ENCODE peak calls at places on chromosomes 16 and 17, in five cellular contexts. U is PC-3, L is IMR-90, Y is HepG2, Z is endothelial cell of umbilical vein. J is an unnamed sample.

GRCh38 chr16:88568710-88569613 is 1.2 kb upstream of the ZC3H18 start:
- DNase-seq in U (no peak), L (no peak), Z (no peak), Y (no peak), J (no peak)

GRCh38 chr17:41486809-41487530 is 2.7 kb downstream of the KRT36 start:
- DNase-seq in Z (peak; percentile 28), Y (peak; percentile 42), U (no peak), L (no peak), J (peak; percentile 77)

GRCh38 chr17:42917236-42917603 is 16.6 kb downstream of the G6PC1 start:
- DNase-seq in U (no peak), Y (no peak), Z (peak; percentile 56), L (no peak), J (no peak)

GRCh38 chr17:43456661-43457361 is 27.0 kb upstream of the DHX8 start:
- DNase-seq in Y (peak; percentile 100), U (peak; percentile 12), Z (peak; percentile 42), L (peak; percentile 44), J (peak; percentile 27)

GRCh38 chr17:2683912-2684311 is 27.7 kb downstream of the CLUH start:
- DNase-seq in L (peak; percentile 75), Z (peak; percentile 19), U (peak; percentile 29), Y (no peak), J (no peak)

GRCh38 chr17:14748036-14748715 is 447.3 kb downstream of the HS3ST3B1 start:
- DNase-seq in L (no peak), Z (no peak), U (peak; percentile 88), Y (no peak), J (no peak)

GRCh38 chr17:31680126-31680525 is 178.9 kb downstream of the COPRS start:
- DNase-seq in U (no peak), Z (no peak), Y (no peak), L (no peak), J (no peak)

GRCh38 chr16:67372664-67373063 is 20.6 kb downstream of the TPPP3 start:
- DNase-seq in U (peak; percentile 42), Z (peak; percentile 40), L (peak; percentile 36), Y (no peak), J (peak; percentile 65)

GRCh38 chr16:85210423-85211169 is 98.3 kb upstream of the CIBAR2 start:
- DNase-seq in U (peak; percentile 32), Y (no peak), Z (no peak), L (peak; percentile 92), J (no peak)

GRCh38 chr16:27245276-27246231 is 23.0 kb downstream of the NSMCE1 start:
- DNase-seq in L (peak; percentile 99), Y (no peak), Z (no peak), U (peak; percentile 83), J (no peak)

GRCh38 chr16:83907111-83907510 is 8.2 kb downstream of the MLYCD start:
- DNase-seq in L (no peak), Y (no peak), U (no peak), Z (no peak), J (no peak)

GRCh38 chr16:87945351-87946042 is 5.7 kb upstream of the BANP start:
- DNase-seq in L (peak; percentile 83), Z (peak; percentile 75), U (peak; percentile 93), Y (no peak), J (peak; percentile 74)

GRCh38 chr17:67246648-67247415 is 1.8 kb upstream of the HELZ start:
- DNase-seq in U (peak; percentile 98), L (peak; percentile 60), Y (peak; percentile 97), Z (peak; percentile 28), J (no peak)

GRCh38 chr17:74429604-74430384 is 2.1 kb upstream of the GPRC5C start:
- DNase-seq in L (no peak), Z (no peak), U (peak; percentile 28), Y (peak; percentile 80), J (no peak)

GRCh38 chr16:65772134-65772732 is 594.3 kb upstream of the CDH5 start:
- DNase-seq in Y (no peak), L (no peak), Z (no peak), U (no peak), J (no peak)

GRCh38 chr17:77281024-77281903 is 140.5 kb downstream of the SEC14L1 start:
- DNase-seq in Y (peak; percentile 65), U (peak; percentile 80), Z (no peak), L (peak; percentile 29), J (no peak)
- H2AFZ ChIP-seq in Y (no peak overlapping the region), U (no peak overlapping the region), Z (peak overlapping the region; percentile 69), L (peak overlapping the region; percentile 95), J (no peak overlapping the region)

GRCh38 chr17:75837899-75838298 is 6.3 kb downstream of the UNC13D start:
- DNase-seq in U (no peak), Z (no peak), Y (no peak), L (no peak), J (no peak)

GRCh38 chr17:75840779-75841123 is 3.5 kb downstream of the UNC13D start:
- DNase-seq in Y (no peak), U (no peak), L (no peak), Z (no peak), J (no peak)

GRCh38 chr17:75839942-75840778 is 4.0 kb downstream of the UNC13D start:
- DNase-seq in Z (no peak), U (no peak), Y (no peak), L (no peak), J (no peak)

GRCh38 chr17:75836605-75837004 is 7.6 kb downstream of the UNC13D start:
- DNase-seq in L (no peak), Y (no peak), U (no peak), Z (no peak), J (no peak)

GRCh38 chr17:75838410-75838809 is 5.8 kb downstream of the UNC13D start:
- DNase-seq in Y (no peak), U (no peak), L (no peak), Z (no peak), J (no peak)
- H3K36me3 ChIP-seq in Y (peaks cover 15% of the 10 kb centered on the region), U (no peaks in the 10 kb centered on the region), L (no peaks in the 10 kb centered on the region), Z (no peaks in the 10 kb centered on the region), J (peaks cover 5% of the 10 kb centered on the region)

GRCh38 chr16:11669380-11670146 is 1.3 kb downstream of the SNN start:
- DNase-seq in Z (peak; percentile 36), U (no peak), Y (no peak), L (peak; percentile 16), J (peak; percentile 67)
- H3K4me1 ChIP-seq in Z (peaks cover 16% of the 10 kb centered on the region), U (peaks cover 4% of the 10 kb centered on the region), Y (peaks cover 63% of the 10 kb centered on the region), L (peaks cover 11% of the 10 kb centered on the region), J (peaks cover 59% of the 10 kb centered on the region)

GRCh38 chr16:73065617-73066313 is 17.8 kb upstream of the ZFHX3 start:
- DNase-seq in Z (no peak), L (no peak), U (no peak), Y (no peak), J (no peak)
- H2AFZ ChIP-seq in Z (peak overlapping the region; percentile 69), L (no peak overlapping the region), U (no peak overlapping the region), Y (no peak overlapping the region), J (no peak overlapping the region)

DNA sequence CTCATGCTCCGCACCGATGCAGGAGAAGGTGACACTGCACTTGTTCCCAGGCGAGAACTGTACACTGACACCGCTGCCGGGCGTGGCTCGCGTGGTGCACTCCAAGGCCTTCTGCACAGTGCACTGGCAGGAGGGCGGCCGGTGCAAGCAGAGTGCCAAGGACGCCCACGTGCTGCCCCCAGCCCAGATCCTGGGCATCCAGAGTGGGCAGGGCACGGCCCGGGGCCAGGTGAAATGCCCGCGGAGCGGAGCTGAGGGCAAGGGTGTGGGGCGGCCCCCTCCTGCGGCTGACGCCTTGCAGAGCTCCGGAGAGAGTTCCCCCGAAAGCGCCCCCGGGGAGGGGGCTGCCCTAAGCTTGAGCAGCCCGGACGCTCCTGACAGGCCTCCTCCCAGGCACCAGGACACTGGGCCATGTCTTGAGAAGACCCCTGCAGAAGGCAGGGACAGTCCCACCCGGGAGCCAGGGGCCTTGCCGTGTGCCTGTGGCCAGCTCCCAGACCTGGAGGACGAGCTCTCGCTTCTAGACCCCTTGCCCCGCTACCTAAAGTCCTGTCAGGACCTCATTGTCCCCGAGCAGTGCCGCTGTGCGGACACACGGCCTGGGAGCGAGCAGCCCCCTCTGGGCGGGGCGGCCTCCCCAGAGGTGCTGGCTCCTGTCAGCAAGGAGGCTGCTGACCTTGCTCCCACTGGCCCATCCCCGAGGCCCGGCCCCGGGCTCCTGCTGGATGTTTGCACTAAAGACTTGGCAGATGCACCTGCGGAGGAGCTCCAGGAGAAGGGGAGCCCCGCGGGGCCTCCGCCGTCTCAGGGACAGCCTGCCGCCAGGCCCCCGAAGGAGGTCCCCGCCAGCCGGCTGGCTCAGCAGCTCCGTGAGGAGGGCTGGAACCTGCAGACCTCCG is 21.9 kb upstream of the JPT2 start:
- DNase-seq in U (no peak), Y (no peak), L (no peak), Z (no peak), J (no peak)
- H3K36me3 ChIP-seq in U (peaks cover 11% of the 10 kb centered on the region), Y (peaks cover 26% of the 10 kb centered on the region), L (peaks cover 82% of the 10 kb centered on the region), Z (peaks cover 55% of the 10 kb centered on the region), J (peaks cover under 1% of the 10 kb centered on the region)

GRCh38 chr17:57292086-57292485 is 35.8 kb downstream of the MSI2 start:
- DNase-seq in Y (no peak), L (no peak), Z (no peak), U (no peak), J (no peak)
- H3K4me1 ChIP-seq in Y (peaks cover 56% of the 10 kb centered on the region), L (peaks cover 20% of the 10 kb centered on the region), Z (peaks cover 22% of the 10 kb centered on the region), U (peaks cover 29% of the 10 kb centered on the region), J (no peaks in the 10 kb centered on the region)

J was measured in Karpas-422.